ENCODE peak calls at places on chromosome 16, in four cellular contexts. H is HL-60, P is GM12878, J is K562. B is an unnamed sample.

GRCh38 chr16:67702130-67702529 is 17.0 kb downstream of the GFOD2 start:
- DNase-seq in J (no peak), P (no peak), H (no peak), B (no peak)

GRCh38 chr16:86955136-86955890 is 361.9 kb downstream of the C16orf95 start:
- DNase-seq in J (no peak), H (no peak), P (no peak), B (no peak)

GRCh38 chr16:57000271-57001025 is 11.1 kb downstream of the NLRC5 start:
- DNase-seq in P (peak; percentile 87), H (no peak), J (no peak), B (no peak)

GRCh38 chr16:81493755-81494433 is 49.3 kb downstream of the CMIP start:
- DNase-seq in H (no peak), J (peak; percentile 84), P (no peak), B (no peak)

GRCh38 chr16:17160285-17160854 is 310.4 kb downstream of the XYLT1 start:
- DNase-seq in J (peak; percentile 18), H (no peak), P (no peak), B (no peak)

GRCh38 chr16:4580245-4580644 is 24.1 kb downstream of the C16orf96 start:
- DNase-seq in J (peak; percentile 1), P (no peak), H (no peak), B (no peak)

GRCh38 chr16:49556252-49557069 is 182.9 kb downstream of the C16orf78 start:
- DNase-seq in P (no peak), H (no peak), J (peak; percentile 26), B (no peak)

GRCh38 chr16:20315764-20316163 is 11.5 kb downstream of the GP2 start:
- DNase-seq in P (no peak), H (no peak), J (no peak), B (no peak)

GRCh38 chr16:23704772-23705516 is 8.1 kb downstream of the ERN2 start:
- DNase-seq in P (no peak), J (no peak), H (no peak), B (no peak)

GRCh38 chr16:59632266-59632855 is 898.2 kb upstream of the GOT2 start:
- DNase-seq in J (no peak), H (no peak), P (no peak), B (no peak)

GRCh38 chr16:66915041-66915440 is 3.6 kb downstream of the CDH16 start:
- DNase-seq in H (no peak), J (no peak), P (no peak), B (no peak)

GRCh38 chr16:62913333-62913732 is 877.1 kb upstream of the CDH8 start:
- DNase-seq in H (no peak), J (no peak), P (no peak), B (no peak)

GRCh38 chr16:3530371-3530914 is 29.6 kb downstream of the CLUAP1 start:
- DNase-seq in H (no peak), P (no peak), J (no peak), B (no peak)

GRCh38 chr16:23510154-23510914 is at the start of gene GGA2:
- DNase-seq in J (peak; percentile 91), P (no peak), H (peak; percentile 67), B (peak; percentile 66)

GRCh38 chr16:4615389-4616046 is 830 bp upstream of the UBALD1 start:
- DNase-seq in H (no peak), J (no peak), P (no peak), B (no peak)

GRCh38 chr16:57264950-57265371 is 19.5 kb downstream of the PLLP start:
- DNase-seq in J (no peak), P (no peak), H (no peak), B (no peak)

GRCh38 chr16:4053663-4054479 is 62.4 kb downstream of the ADCY9 start:
- DNase-seq in J (no peak), P (no peak), H (peak; percentile 81), B (no peak)

GRCh38 chr16:3570420-3571062 is 6.7 kb downstream of the NLRC3 start:
- DNase-seq in J (no peak), H (no peak), P (no peak), B (no peak)

GRCh38 chr16:58063377-58064076 is 38.0 kb downstream of the MMP15 start:
- DNase-seq in P (no peak), H (no peak), J (no peak), B (no peak)

GRCh38 chr16:66069576-66069975 is 296.9 kb upstream of the CDH5 start:
- DNase-seq in J (no peak), P (no peak), H (no peak), B (no peak)

GRCh38 chr16:57899771-57900661 is 70.9 kb downstream of the CNGB1 start:
- DNase-seq in P (no peak), J (peak; percentile 68), H (peak; percentile 41), B (peak; percentile 57)

GRCh38 chr16:3879258-3879886 is 1.1 kb downstream of the CREBBP start:
- DNase-seq in P (no peak), H (no peak), J (no peak), B (no peak)

GRCh38 chr16:47578573-47578972 is 117.4 kb downstream of the PHKB start:
- DNase-seq in P (no peak), H (no peak), J (peak; percentile 14), B (no peak)

GRCh38 chr16:80948886-80949502 is 57.7 kb downstream of the CMC2 start:
- DNase-seq in H (no peak), P (no peak), J (peak; percentile 74), B (peak; percentile 35)

GRCh38 chr16:53091508-53092211 is 36.9 kb downstream of the CHD9 start:
- DNase-seq in H (peak; percentile 79), J (no peak), P (peak; percentile 72), B (no peak)

GRCh38 chr16:55915116-55915827 is 40.1 kb upstream of the CES5A start:
- DNase-seq in J (no peak), H (no peak), P (no peak), B (no peak)
- TF ChIP-seq SPI1 in J (no peak), H (no peak), P (no peak), B (no peak)

GRCh38 chr16:78987676-78988075 is 612.9 kb downstream of the MAF start:
- DNase-seq in H (no peak), J (no peak), P (no peak), B (no peak)
- TF ChIP-seq SPI1 in H (no peak), J (no peak), P (no peak), B (no peak)

GRCh38 chr16:31508706-31509523 is 724 bp upstream of the RUSF1 start:
- DNase-seq in H (no peak), J (peak; percentile 72), P (no peak), B (no peak)
- TF ChIP-seq SPI1 in H (no peak), J (no peak), P (no peak), B (no peak)

GRCh38 chr16:88977028-88977844 is at the start of gene CBFA2T3:
- DNase-seq in H (peak; percentile 75), J (peak; percentile 93), P (no peak), B (no peak)
- TF ChIP-seq SPI1 in H (no peak), J (peak; percentile 68), P (no peak), B (no peak)

DNA sequence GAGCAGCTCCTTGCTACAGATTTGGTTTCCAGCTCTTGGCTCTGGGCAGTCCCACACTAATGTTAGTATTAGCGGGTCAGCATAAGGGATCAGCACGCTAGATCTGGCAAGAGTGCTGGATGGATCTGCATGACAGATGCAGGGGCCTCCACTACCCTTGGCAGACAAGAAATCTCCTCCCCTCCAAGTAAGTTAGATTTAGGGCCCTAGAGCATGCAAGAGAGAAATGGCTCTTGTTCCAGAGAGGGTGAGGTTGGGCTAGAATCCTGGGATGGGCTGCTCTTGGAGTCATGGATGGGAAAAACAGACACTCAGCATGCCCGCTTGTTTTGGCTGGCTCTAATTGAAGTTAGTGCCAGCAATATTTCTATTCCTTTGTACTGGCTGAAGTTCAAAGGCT is 414.3 kb downstream of the RBFOX1 start:
- DNase-seq in P (no peak), H (no peak), J (no peak), B (no peak)
- TF ChIP-seq SPI1 in P (no peak), H (no peak), J (no peak), B (no peak)

DNA sequence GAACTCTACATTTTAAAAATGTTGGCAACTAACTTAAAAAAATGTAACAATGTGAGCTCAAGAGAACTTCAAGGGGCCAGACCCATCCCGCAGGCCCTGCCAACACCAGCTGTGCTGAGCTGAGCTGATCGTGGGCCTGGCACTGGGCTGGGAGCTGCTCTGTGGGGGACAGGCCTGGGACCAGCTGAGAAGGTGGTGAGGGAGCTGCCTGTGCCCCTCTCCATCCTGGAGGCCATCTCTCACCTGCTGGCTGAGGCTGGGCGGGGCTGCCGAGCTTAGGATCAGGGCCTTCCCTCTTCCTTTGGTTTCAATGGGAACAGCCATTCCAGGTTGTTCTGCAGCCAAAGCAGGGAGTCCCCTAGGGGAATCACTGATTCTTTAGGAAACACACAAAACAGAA is 58.2 kb downstream of the IL21R start:
- DNase-seq in J (no peak), H (no peak), P (no peak), B (no peak)
- TF ChIP-seq SPI1 in J (no peak), H (no peak), P (no peak), B (no peak)

DNA sequence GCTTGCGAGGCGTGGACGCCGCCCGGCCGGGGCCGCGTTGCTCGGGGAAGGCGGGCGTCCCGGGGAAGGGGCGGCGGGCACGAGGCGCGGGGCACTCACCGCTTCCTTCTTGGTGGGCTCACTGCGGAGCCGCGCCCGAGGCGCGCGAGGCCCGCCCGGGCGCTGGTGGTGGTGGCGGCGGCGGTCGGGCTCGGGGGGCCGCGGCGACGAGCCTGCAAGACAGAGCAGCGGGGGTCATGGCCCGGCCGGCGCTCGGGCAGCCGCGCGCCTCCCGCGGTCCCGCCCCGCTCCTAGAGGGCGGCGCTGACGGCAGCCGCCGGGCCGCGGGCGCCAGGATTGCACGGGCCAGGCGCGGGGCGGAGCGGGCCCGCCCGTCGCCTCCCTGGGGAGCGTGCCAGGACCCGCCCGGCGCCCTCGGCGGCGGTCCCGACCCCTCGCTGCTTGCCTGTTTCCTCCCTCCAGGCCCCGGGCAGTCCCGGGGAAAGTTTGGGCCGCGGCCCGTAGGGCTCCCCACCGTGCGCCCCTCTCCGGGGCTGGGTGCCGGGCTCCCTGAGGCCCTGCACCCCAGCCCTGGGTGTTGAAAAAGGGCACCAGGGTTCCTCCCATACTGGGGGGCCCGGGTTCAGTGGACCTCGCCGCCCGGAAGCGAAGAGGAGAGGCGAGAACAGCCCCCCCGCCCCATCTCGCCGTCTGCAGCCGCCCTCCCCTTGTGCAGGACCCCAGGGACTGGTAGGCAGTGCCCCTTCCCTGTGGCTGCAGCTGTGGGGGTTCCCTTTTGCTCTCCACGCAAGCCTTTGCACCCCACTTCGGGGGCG is at the start of gene C16orf74:
- DNase-seq in J (peak; percentile 75), H (no peak), P (no peak), B (peak; percentile 60)
- TF ChIP-seq SPI1 in J (no peak), H (no peak), P (no peak), B (no peak)

GRCh38 chr16:71293921-71294320 is 4.7 kb upstream of the CMTR2 start:
- DNase-seq in H (no peak), J (no peak), P (no peak), B (no peak)

GRCh38 chr16:71297252-71297651 is 8.1 kb upstream of the CMTR2 start:
- DNase-seq in H (no peak), P (no peak), J (no peak), B (no peak)

GRCh38 chr16:71296584-71297133 is 7.5 kb upstream of the CMTR2 start:
- DNase-seq in H (no peak), P (no peak), J (no peak), B (no peak)

DNA sequence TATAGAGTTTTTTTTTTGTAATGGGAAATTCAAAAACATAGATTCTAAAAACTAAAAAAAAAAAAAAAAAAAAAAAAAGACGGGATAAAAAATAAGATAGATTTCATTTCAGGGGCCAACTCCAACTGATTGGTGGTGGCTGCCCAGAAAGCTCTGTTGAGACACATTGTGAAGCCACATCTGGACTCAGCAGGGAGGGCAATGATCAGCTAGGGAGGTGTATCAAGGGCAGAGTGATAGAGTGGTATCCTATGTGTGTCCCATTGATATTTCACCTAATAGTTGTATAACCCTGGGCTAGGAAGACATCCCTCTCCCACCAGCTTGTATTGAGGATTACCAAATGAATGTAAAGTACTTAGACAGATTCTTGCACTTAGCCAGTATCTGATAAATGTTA is 6.7 kb upstream of the CMTR2 start:
- DNase-seq in H (no peak), P (no peak), J (no peak), B (no peak)
- TF ChIP-seq SPI1 in H (no peak), P (no peak), J (no peak), B (no peak)

B was measured in GM12891.